ENCODE peak calls at places on chromosomes 12 and 14, in nine cellular contexts. F is tibial nerve, C is trophoblast cell, U is neuronal stem cell, W is pancreas, P is lower lobe of right lung, I is tibial artery, K is Peyer's patch, S is stomach. N is an unnamed sample.

GRCh38 chr12:30999011-30999410 is 72.5 kb downstream of the TSPAN11 start:
- DNase-seq in F (no peak), C (no peak), U (no peak), W (no peak), P (peak; percentile 9), I (no peak), K (no peak), S (no peak), N (no peak)

GRCh38 chr12:112815589-112816321 is 24.2 kb downstream of the RPH3A start:
- DNase-seq in F (no peak), C (no peak), U (no peak), W (no peak), P (no peak), I (no peak), K (no peak), S (no peak), N (no peak)

GRCh38 chr12:29725587-29726320 is 58.0 kb downstream of the TMTC1 start:
- DNase-seq in F (peak; percentile 38), C (no peak), U (no peak), W (no peak), P (no peak), I (peak; percentile 88), K (no peak), S (no peak), N (no peak)

GRCh38 chr12:2893007-2893406 is 2.3 kb downstream of the TULP3 start:
- DNase-seq in F (no peak), C (peak; percentile 56), U (no peak), W (no peak), P (no peak), I (peak; percentile 68), K (no peak), S (no peak), N (no peak)

GRCh38 chr14:54815016-54815415 is 87.6 kb downstream of the GCH1 start:
- DNase-seq in F (no peak), C (no peak), U (no peak), W (peak; percentile 35), P (no peak), I (no peak), K (no peak), S (no peak), N (no peak)

GRCh38 chr12:19746471-19746870 is 307.2 kb downstream of the AEBP2 start:
- DNase-seq in F (no peak), C (no peak), U (no peak), W (no peak), P (no peak), I (no peak), K (no peak), S (no peak), N (no peak)

GRCh38 chr12:43292699-43293098 is 259.3 kb downstream of the ADAMTS20 start:
- DNase-seq in F (no peak), C (no peak), U (no peak), W (no peak), P (no peak), I (no peak), K (no peak), S (no peak), N (no peak)

GRCh38 chr14:34750670-34751069 is 36.3 kb upstream of the CFL2 start:
- DNase-seq in F (no peak), C (peak; percentile 50), U (no peak), W (no peak), P (no peak), I (no peak), K (no peak), S (no peak), N (no peak)

GRCh38 chr12:41619705-41620104 is 431.6 kb downstream of the PDZRN4 start:
- DNase-seq in F (no peak), C (no peak), U (no peak), W (no peak), P (no peak), I (no peak), K (no peak), S (no peak), N (no peak)

GRCh38 chr14:21543426-21544350 is 17.5 kb upstream of the SALL2 start:
- DNase-seq in F (no peak), C (peak; percentile 79), U (no peak), W (no peak), P (no peak), I (no peak), K (no peak), S (no peak), N (no peak)

GRCh38 chr12:130160711-130161231 is 1.5 kb upstream of the FZD10 start:
- DNase-seq in F (no peak), C (no peak), U (no peak), W (no peak), P (no peak), I (peak; percentile 56), K (no peak), S (no peak), N (no peak)

GRCh38 chr12:122048156-122048555 is 26.5 kb downstream of the BCL7A start:
- DNase-seq in F (no peak), C (no peak), U (no peak), W (no peak), P (no peak), I (no peak), K (no peak), S (no peak), N (no peak)

GRCh38 chr14:32400480-32400879 is 71.4 kb downstream of the AKAP6 start:
- DNase-seq in F (no peak), C (no peak), U (no peak), W (no peak), P (no peak), I (no peak), K (no peak), S (no peak), N (no peak)

GRCh38 chr14:29894030-29894429 is 33.6 kb downstream of the PRKD1 start:
- DNase-seq in F (no peak), C (no peak), U (no peak), W (no peak), P (no peak), I (no peak), K (no peak), S (no peak), N (no peak)

GRCh38 chr12:104456950-104457745 is 400 bp downstream of the CHST11 start:
- DNase-seq in F (peak; percentile 69), C (peak; percentile 79), U (peak; percentile 67), W (peak; percentile 69), P (peak; percentile 63), I (peak; percentile 84), K (peak; percentile 60), S (peak; percentile 60), N (peak; percentile 80)

GRCh38 chr14:61616524-61617185 is 78.7 kb upstream of the HIF1A start:
- DNase-seq in F (no peak), C (peak; percentile 64), U (no peak), W (no peak), P (no peak), I (no peak), K (no peak), S (no peak), N (no peak)

GRCh38 chr12:131057211-131057721 is 103.6 kb downstream of the ADGRD1 start:
- DNase-seq in F (peak; percentile 11), C (no peak), U (no peak), W (no peak), P (no peak), I (peak; percentile 47), K (peak; percentile 39), S (peak; percentile 24), N (peak; percentile 58)

GRCh38 chr14:59454131-59454530 is 11.0 kb downstream of the GPR135 start:
- DNase-seq in F (no peak), C (peak; percentile 73), U (no peak), W (no peak), P (no peak), I (peak; percentile 81), K (no peak), S (no peak), N (no peak)

GRCh38 chr14:40229676-40230075 is 797.4 kb upstream of the FBXO33 start:
- DNase-seq in F (no peak), C (no peak), U (no peak), W (no peak), P (no peak), I (no peak), K (no peak), S (no peak), N (no peak)
- H3K4me1 ChIP-seq in F (no peaks in the 10 kb centered on the region), C (no peaks in the 10 kb centered on the region), U (no peaks in the 10 kb centered on the region), W (no peaks in the 10 kb centered on the region), P (no peaks in the 10 kb centered on the region), I (no peaks in the 10 kb centered on the region), K (no peaks in the 10 kb centered on the region), S (no peaks in the 10 kb centered on the region), N (no peaks in the 10 kb centered on the region)

DNA sequence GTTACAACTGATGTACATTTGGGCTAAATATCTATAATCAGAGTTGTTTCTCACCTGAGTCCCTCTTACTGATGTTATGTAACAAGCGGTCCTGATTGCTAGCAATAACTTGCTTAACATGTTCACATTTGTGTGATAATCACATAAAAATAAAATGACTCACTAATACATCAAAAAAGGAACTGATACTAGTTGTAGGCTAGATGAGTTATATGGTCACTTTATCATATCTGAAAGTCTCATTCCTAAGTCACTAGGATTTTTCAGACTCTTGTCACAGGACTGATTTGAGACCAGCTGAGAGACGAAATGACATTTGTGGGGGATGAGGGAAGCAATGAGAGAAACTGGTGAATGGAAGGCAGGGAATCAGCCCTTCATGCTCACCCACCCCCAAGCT is 34.3 kb downstream of the NKX2-1 start:
- DNase-seq in F (no peak), C (no peak), U (no peak), W (no peak), P (no peak), I (no peak), K (no peak), S (no peak), N (no peak)
- H3K4me1 ChIP-seq in F (no peaks in the 10 kb centered on the region), C (no peaks in the 10 kb centered on the region), U (no peaks in the 10 kb centered on the region), W (no peaks in the 10 kb centered on the region), P (no peaks in the 10 kb centered on the region), I (no peaks in the 10 kb centered on the region), K (no peaks in the 10 kb centered on the region), S (no peaks in the 10 kb centered on the region), N (peaks cover 3% of the 10 kb centered on the region)

DNA sequence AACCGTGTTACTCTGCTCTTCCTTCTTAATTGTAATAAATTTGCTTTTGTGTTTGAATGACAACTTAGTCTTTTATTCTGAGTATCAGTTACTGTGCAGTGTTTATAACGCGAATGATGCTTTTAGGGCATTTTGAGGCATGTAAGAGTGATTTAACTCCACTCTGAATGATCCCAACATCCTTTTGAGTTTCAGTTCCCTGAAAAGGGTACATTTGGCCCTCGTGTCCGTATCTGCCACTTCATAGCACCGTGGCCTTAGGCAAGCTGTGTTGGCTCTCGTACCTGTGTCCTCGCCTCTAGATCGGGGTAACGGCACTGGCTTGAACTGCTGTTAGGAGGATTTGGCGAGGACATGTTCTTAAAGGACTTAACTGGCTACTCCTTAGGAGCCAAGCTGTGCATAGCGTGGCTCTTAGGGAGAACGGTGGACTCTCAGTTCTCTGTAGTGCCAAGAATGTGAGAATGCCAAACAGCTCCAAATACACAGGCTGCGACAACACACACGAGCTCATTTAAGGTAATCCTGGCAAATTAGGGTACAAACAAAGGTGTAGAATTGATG is 92.0 kb downstream of the PPP2R5C start:
- DNase-seq in F (no peak), C (no peak), U (no peak), W (no peak), P (no peak), I (no peak), K (no peak), S (no peak), N (no peak)
- H3K4me1 ChIP-seq in F (peaks cover 26% of the 10 kb centered on the region), C (peaks cover 2% of the 10 kb centered on the region), U (no peaks in the 10 kb centered on the region), W (peaks cover 29% of the 10 kb centered on the region), P (peaks cover 74% of the 10 kb centered on the region), I (no peaks in the 10 kb centered on the region), K (peaks cover 6% of the 10 kb centered on the region), S (peaks cover 88% of the 10 kb centered on the region), N (peaks cover 15% of the 10 kb centered on the region)

DNA sequence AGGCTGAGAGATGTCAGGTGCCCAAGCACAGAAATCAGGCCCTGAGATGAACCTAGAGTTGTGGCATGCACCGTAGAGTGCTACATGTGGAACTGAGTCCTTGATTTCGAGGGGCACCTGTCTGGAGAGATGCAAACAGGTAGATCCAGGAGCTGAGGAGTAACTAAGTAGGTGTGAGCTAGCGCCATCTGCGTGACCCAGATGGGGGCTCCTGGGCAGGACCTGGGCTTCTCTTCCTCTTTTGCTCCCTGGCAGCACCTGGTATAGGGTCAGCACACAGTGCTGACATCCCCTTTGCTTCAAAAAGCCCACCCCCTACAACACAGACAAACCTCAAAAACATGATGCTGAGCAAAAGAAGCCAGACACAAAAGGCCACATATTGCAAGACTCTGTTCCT is 65.8 kb downstream of the PITPNM2 start:
- DNase-seq in F (no peak), C (no peak), U (no peak), W (no peak), P (no peak), I (no peak), K (no peak), S (no peak), N (no peak)
- H3K4me1 ChIP-seq in F (peaks cover 21% of the 10 kb centered on the region), C (no peaks in the 10 kb centered on the region), U (peaks cover 4% of the 10 kb centered on the region), W (peaks cover 11% of the 10 kb centered on the region), P (peaks cover 24% of the 10 kb centered on the region), I (no peaks in the 10 kb centered on the region), K (no peaks in the 10 kb centered on the region), S (peaks cover 45% of the 10 kb centered on the region), N (peaks cover 33% of the 10 kb centered on the region)

N was measured in left lung.